ENCODE peak calls at places on chromosomes 13 and 19, in five cellular contexts. J is SW480, V is right cardiac atrium, A is tibial artery, D is T-helper 1 cell. G is an unnamed sample.

GRCh38 chr19:49338691-49339363 is 3.6 kb downstream of the CD37 start:
- DNase-seq in A (peak), D (no peak), J (peak), V (peak), G (peak)

GRCh38 chr19:10419646-10420443 is 493 bp upstream of the PDE4A start:
- DNase-seq in V (no peak), A (no peak), D (no peak), J (peak), G (peak)

GRCh38 chr19:11338164-11338563 is 1.3 kb downstream of the RAB3D start:
- DNase-seq in V (peak), D (no peak), J (no peak), A (no peak), G (no peak)

GRCh38 chr13:39415403-39415802 is 187.6 kb downstream of the LHFPL6 start:
- DNase-seq in D (no peak), A (peak), V (peak), J (peak), G (peak)

GRCh38 chr19:6087074-6087506 is 23.2 kb downstream of the RFX2 start:
- DNase-seq in A (no peak), J (peak), V (no peak), D (no peak), G (peak)

GRCh38 chr19:794989-795658 is 2.1 kb upstream of the PTBP1 start:
- DNase-seq in J (no peak), D (no peak), A (no peak), V (peak), G (no peak)

GRCh38 chr13:75494491-75494890 is 12.5 kb upstream of the TBC1D4 start:
- DNase-seq in J (no peak), V (no peak), D (no peak), A (no peak), G (no peak)

GRCh38 chr13:102351486-102351885 is 50.4 kb downstream of the FGF14 start:
- DNase-seq in V (no peak), D (no peak), J (no peak), A (no peak), G (no peak)

GRCh38 chr13:46126552-46127171 is 21.8 kb upstream of the CPB2 start:
- DNase-seq in A (no peak), D (peak), J (peak), V (peak), G (peak)

GRCh38 chr19:40663712-40664692 is 26.4 kb downstream of the NUMBL start:
- DNase-seq in D (no peak), A (no peak), V (no peak), J (no peak), G (peak)

GRCh38 chr13:84925443-84925842 is 873.8 kb downstream of the SLITRK6 start:
- DNase-seq in V (no peak), J (no peak), D (no peak), A (no peak), G (peak)

GRCh38 chr19:20357921-20358320 is 190.9 kb downstream of the ZNF486 start:
- DNase-seq in V (no peak), J (no peak), D (no peak), A (no peak), G (peak)

GRCh38 chr19:17766543-17767131 is 15.4 kb downstream of the FCHO1 start:
- DNase-seq in V (peak), J (peak), D (no peak), A (peak), G (peak)

GRCh38 chr13:33125821-33126570 is 109.8 kb downstream of the KL start:
- DNase-seq in J (peak), A (peak), V (peak), D (no peak), G (peak)

GRCh38 chr19:10203686-10204085 is 8.9 kb upstream of the DNMT1 start:
- DNase-seq in V (no peak), J (no peak), A (no peak), D (no peak), G (peak)

GRCh38 chr13:37715606-37716015 is 117.0 kb upstream of the POSTN start:
- DNase-seq in A (peak), V (no peak), D (no peak), J (no peak), G (no peak)

GRCh38 chr19:2271516-2272103 is 10.4 kb downstream of the PEAK3 start:
- DNase-seq in J (no peak), V (peak), D (no peak), A (no peak), G (no peak)

GRCh38 chr13:20118268-20119140 is 42.3 kb downstream of the GJA3 start:
- DNase-seq in V (peak), D (peak), A (peak), J (peak), G (peak)

GRCh38 chr19:19900124-19900523 is 622 bp upstream of the ZNF93 start:
- DNase-seq in J (no peak), A (no peak), D (no peak), V (no peak), G (peak)

GRCh38 chr19:18194554-18195238 is 1.7 kb downstream of the MPV17L2 start:
- DNase-seq in D (peak), V (peak), J (no peak), A (no peak), G (no peak)

GRCh38 chr13:110506859-110507566 is 54.5 kb downstream of the RAB20 start:
- DNase-seq in D (no peak), V (peak), J (peak), A (peak), G (peak)

GRCh38 chr19:46471116-46471733 is at the start of gene PNMA8A:
- DNase-seq in J (no peak), D (no peak), V (peak), A (peak), G (peak)